ENCODE peak calls at places on chromosomes 5 and 9, in nine cellular contexts. A is colonic mucosa; B is PC-3; X is IMR-90; Z is psoas muscle; H is prostate gland; G is CD8-positive, alpha-beta T cell; C is A549; E is cardiac muscle cell. M is an unnamed sample. For H3K9me3, the result is how much of the 10 kb centered on the place peaks cover.

GRCh38 chr9:132006657-132007370 is 72.9 kb downstream of the MED27 start:
- DNase-seq in E (peak), C (no peak), B (no peak), H (peak), A (no peak), X (peak), Z (no peak), G (no peak), M (peak)

GRCh38 chr9:31304576-31304975 is 1079.9 kb upstream of the ACO1 start:
- DNase-seq in H (no peak), G (no peak), A (no peak), Z (no peak), C (no peak), B (peak), X (peak), E (peak), M (peak)

GRCh38 chr9:89372230-89372816 is 54.0 kb downstream of the SECISBP2 start:
- DNase-seq in E (no peak), H (no peak), C (no peak), B (peak), Z (no peak), G (peak), A (no peak), X (no peak), M (no peak)

GRCh38 chr9:83508072-83508471 is 30.1 kb downstream of the FRMD3 start:
- DNase-seq in C (no peak), Z (no peak), A (no peak), H (no peak), G (no peak), B (no peak), E (peak), X (no peak), M (no peak)

GRCh38 chr5:168362097-168362885 is 70.8 kb downstream of the WWC1 start:
- DNase-seq in X (no peak), G (no peak), Z (no peak), E (no peak), H (peak), B (peak), A (no peak), C (no peak), M (no peak)

GRCh38 chr5:155700333-155700732 is 626.6 kb upstream of the SGCD start:
- DNase-seq in Z (no peak), E (no peak), H (no peak), G (no peak), X (no peak), B (no peak), A (no peak), C (no peak), M (no peak)

GRCh38 chr9:133534346-133535284 is at the start of gene ADAMTSL2:
- DNase-seq in C (no peak), H (peak), Z (peak), G (peak), A (peak), E (peak), B (no peak), X (peak), M (peak)

GRCh38 chr5:10595678-10596309 is 31.9 kb downstream of the ANKRD33B start:
- DNase-seq in Z (no peak), X (peak), B (peak), H (peak), E (peak), G (no peak), A (peak), C (peak), M (peak)

GRCh38 chr9:14320272-14321245 is 6.6 kb upstream of the NFIB start:
- DNase-seq in B (peak), E (peak), Z (no peak), H (no peak), X (peak), C (peak), G (no peak), A (peak), M (peak)

GRCh38 chr9:76562511-76562911 is 103.5 kb downstream of the GCNT1 start:
- DNase-seq in A (no peak), H (no peak), G (no peak), C (no peak), X (peak), E (peak), Z (no peak), B (peak), M (peak)

GRCh38 chr5:76401801-76402250 is 1.3 kb upstream of the IQGAP2 start:
- DNase-seq in E (no peak), B (no peak), A (no peak), X (no peak), C (no peak), Z (no peak), H (no peak), G (peak), M (no peak)

GRCh38 chr5:157222506-157223230 is 42.0 kb downstream of the ITK start:
- DNase-seq in C (no peak), H (no peak), G (no peak), E (peak), Z (no peak), B (peak), A (no peak), X (peak), M (peak)

GRCh38 chr5:39587675-39588074 is 162.9 kb upstream of the DAB2 start:
- DNase-seq in B (no peak), Z (no peak), X (no peak), A (no peak), G (no peak), E (no peak), C (no peak), H (no peak), M (no peak)

GRCh38 chr5:154165886-154166285 is 24.6 kb upstream of the GALNT10 start:
- DNase-seq in C (no peak), X (no peak), B (no peak), A (no peak), G (no peak), Z (no peak), E (no peak), H (no peak), M (no peak)

GRCh38 chr5:171783051-171783450 is 2.6 kb upstream of the SMIM23 start:
- DNase-seq in Z (no peak), C (no peak), G (no peak), B (peak), E (peak), H (no peak), X (peak), A (no peak), M (peak)

GRCh38 chr5:91283899-91284298 is 99.2 kb downstream of the ARRDC3 start:
- DNase-seq in E (peak), B (peak), H (peak), C (no peak), X (peak), A (no peak), G (no peak), Z (no peak), M (peak)

GRCh38 chr5:150133581-150134197 is 22.0 kb downstream of the PDGFRB start:
- DNase-seq in H (no peak), G (no peak), Z (no peak), C (no peak), E (no peak), X (no peak), A (no peak), B (no peak), M (no peak)

GRCh38 chr5:179906294-179906794 is 1.4 kb downstream of the TBC1D9B start:
- DNase-seq in H (no peak), B (no peak), X (no peak), E (no peak), A (no peak), Z (no peak), C (no peak), G (no peak), M (no peak)

GRCh38 chr9:36486933-36487481 is 85.7 kb upstream of the MELK start:
- DNase-seq in E (peak), X (no peak), G (no peak), A (peak), Z (peak), C (no peak), H (peak), B (no peak), M (no peak)

GRCh38 chr5:42767491-42768105 is 11.0 kb downstream of the CCDC152 start:
- DNase-seq in H (no peak), A (no peak), E (peak), X (peak), C (no peak), B (peak), Z (no peak), G (no peak), M (no peak)

GRCh38 chr9:5002811-5003210 is 17.7 kb downstream of the JAK2 start:
- DNase-seq in X (peak), A (no peak), G (no peak), B (no peak), E (peak), Z (no peak), C (no peak), H (no peak), M (no peak)

GRCh38 chr5:1568201-1568979 is 44.6 kb upstream of the LPCAT1 start:
- DNase-seq in G (no peak), Z (no peak), C (no peak), X (peak), B (peak), E (peak), H (no peak), A (no peak), M (peak)

GRCh38 chr5:143664623-143665022 is 147.3 kb upstream of the HMHB1 start:
- DNase-seq in E (no peak), A (no peak), X (no peak), B (no peak), Z (no peak), C (no peak), G (no peak), H (no peak), M (no peak)

GRCh38 chr5:149284501-149284900 is 12.8 kb downstream of the AFAP1L1 start:
- DNase-seq in H (no peak), E (peak), Z (peak), A (no peak), C (no peak), G (no peak), B (no peak), X (peak), M (no peak)

GRCh38 chr5:138946241-138946623 is 71.1 kb upstream of the LRRTM2 start:
- DNase-seq in C (no peak), E (no peak), X (no peak), G (no peak), Z (no peak), H (no peak), A (no peak), B (no peak), M (no peak)

GRCh38 chr9:97529363-97530076 is 28.1 kb downstream of the TMOD1 start:
- DNase-seq in E (peak), H (no peak), A (no peak), B (peak), G (no peak), X (peak), C (peak), Z (peak), M (no peak)

GRCh38 chr5:28810751-28811136 is 1772.4 kb upstream of the CDH9 start:
- DNase-seq in A (no peak), B (peak), Z (no peak), X (no peak), E (no peak), C (no peak), H (no peak), G (no peak), M (no peak)

GRCh38 chr5:63053019-63053638 is 474.5 kb downstream of the LRRC70 start:
- DNase-seq in Z (peak), B (no peak), G (no peak), E (peak), X (no peak), A (no peak), H (no peak), C (no peak), M (no peak)

GRCh38 chr9:106799146-106799545 is 63.8 kb upstream of the ZNF462 start:
- DNase-seq in Z (no peak), G (no peak), X (peak), E (peak), B (peak), A (no peak), H (no peak), C (no peak), M (peak)

GRCh38 chr5:151274666-151275065 is 21.7 kb downstream of the GM2A start:
- DNase-seq in X (no peak), G (no peak), B (peak), Z (no peak), H (peak), E (no peak), A (no peak), C (no peak), M (no peak)

GRCh38 chr5:518721-519120 is 5.5 kb downstream of the SLC9A3 start:
- DNase-seq in A (peak), G (no peak), C (no peak), Z (no peak), B (no peak), X (no peak), H (no peak), E (no peak), M (no peak)

GRCh38 chr9:123929177-123929869 is 603 bp downstream of the DENND1A start:
- DNase-seq in Z (peak), E (no peak), X (no peak), C (no peak), H (no peak), A (peak), B (no peak), G (no peak), M (no peak)

GRCh38 chr9:107316795-107317661 is 33.9 kb downstream of the RAD23B start:
- DNase-seq in H (no peak), G (no peak), E (no peak), Z (no peak), A (no peak), X (no peak), C (no peak), B (no peak), M (no peak)

GRCh38 chr9:80320480-80320879 is 748.7 kb downstream of the TLE4 start:
- DNase-seq in H (no peak), C (no peak), E (peak), G (no peak), Z (no peak), X (no peak), A (no peak), B (no peak), M (peak)

GRCh38 chr5:159916841-159917761 is 819 bp downstream of the ADRA1B start:
- DNase-seq in E (no peak), X (no peak), G (no peak), Z (no peak), C (peak), H (no peak), B (no peak), A (no peak), M (no peak)

GRCh38 chr9:80556631-80557030 is 984.9 kb downstream of the TLE4 start:
- DNase-seq in B (peak), A (no peak), G (no peak), C (no peak), E (peak), Z (no peak), X (no peak), H (no peak), M (no peak)

GRCh38 chr9:89919171-89919681 is 314.4 kb downstream of the GADD45G start:
- DNase-seq in X (no peak), G (no peak), Z (no peak), A (peak), C (no peak), E (peak), B (no peak), H (no peak), M (no peak)

GRCh38 chr5:128799945-128800344 is 165.3 kb upstream of the SLC27A6 start:
- DNase-seq in G (no peak), E (no peak), X (no peak), H (no peak), C (no peak), B (no peak), Z (no peak), A (no peak), M (no peak)

GRCh38 chr9:111548623-111549022 is 23.6 kb downstream of the ZNF483 start:
- DNase-seq in G (no peak), Z (no peak), A (no peak), C (no peak), B (no peak), H (no peak), E (no peak), X (no peak), M (no peak)
- H3K9me3 ChIP-seq in G (under half), Z (half or more), A (under half), C (half or more), B (half or more), H (under half), E (under half), X (half or more), M (under half)

GRCh38 chr9:137014166-137014565 is 13.9 kb downstream of the ABCA2 start:
- DNase-seq in E (no peak), C (no peak), Z (no peak), X (no peak), A (no peak), B (no peak), H (no peak), G (no peak), M (no peak)
- H3K9me3 ChIP-seq in E (under half), C (under half), Z (under half), X (under half), A (under half), B (under half), H (under half), G (under half), M (under half)

GRCh38 chr5:74504463-74504862 is 136.1 kb downstream of the ENC1 start:
- DNase-seq in X (no peak), G (no peak), E (no peak), C (no peak), A (no peak), H (no peak), B (no peak), Z (no peak), M (no peak)
- H3K9me3 ChIP-seq in X (under half), G (under half), E (under half), C (under half), A (under half), H (under half), B (under half), Z (under half), M (under half)

DNA sequence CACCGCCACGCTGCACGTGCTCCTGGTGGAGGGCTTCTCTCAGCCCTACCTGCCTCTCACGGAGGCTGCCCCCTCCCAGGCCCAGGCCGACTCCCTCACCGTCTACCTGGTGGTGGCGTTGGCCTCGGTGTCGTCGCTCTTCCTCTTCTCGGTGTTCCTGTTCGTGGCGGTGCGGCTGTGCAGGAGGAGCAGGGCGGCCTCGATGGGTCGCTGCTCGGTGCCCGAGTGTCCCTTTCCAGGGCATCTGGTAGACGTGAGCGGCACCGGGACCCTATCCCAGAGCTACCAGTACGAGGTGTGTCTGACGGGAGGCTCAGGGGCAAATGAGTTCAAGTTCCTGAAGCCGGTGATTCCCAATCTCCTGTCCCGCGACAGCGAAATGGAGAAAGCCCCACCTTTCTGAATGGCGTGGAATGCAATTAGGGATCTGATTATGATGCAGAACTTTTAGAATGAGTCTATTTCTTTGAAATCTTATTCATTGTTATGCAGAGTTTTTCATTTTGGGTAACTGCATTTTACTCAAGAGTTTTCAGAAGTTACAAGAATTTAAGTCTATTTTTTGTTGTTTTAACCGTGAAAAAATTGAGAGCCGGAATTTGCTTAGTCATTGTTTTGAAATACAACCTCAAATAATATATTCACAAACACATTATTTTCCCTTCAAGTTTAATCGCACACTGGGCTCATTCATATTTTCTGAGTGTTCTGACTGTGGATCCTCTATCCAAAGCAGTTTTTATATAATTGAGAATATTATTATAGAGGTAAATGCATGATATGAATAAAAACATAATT is 8.5 kb upstream of the PCDHB15 start:
- DNase-seq in G (no peak), C (no peak), B (no peak), A (no peak), X (no peak), H (no peak), E (no peak), Z (no peak), M (no peak)
- H3K9me3 ChIP-seq in G (under half), C (under half), B (under half), A (under half), X (under half), H (under half), E (under half), Z (under half), M (under half)

DNA sequence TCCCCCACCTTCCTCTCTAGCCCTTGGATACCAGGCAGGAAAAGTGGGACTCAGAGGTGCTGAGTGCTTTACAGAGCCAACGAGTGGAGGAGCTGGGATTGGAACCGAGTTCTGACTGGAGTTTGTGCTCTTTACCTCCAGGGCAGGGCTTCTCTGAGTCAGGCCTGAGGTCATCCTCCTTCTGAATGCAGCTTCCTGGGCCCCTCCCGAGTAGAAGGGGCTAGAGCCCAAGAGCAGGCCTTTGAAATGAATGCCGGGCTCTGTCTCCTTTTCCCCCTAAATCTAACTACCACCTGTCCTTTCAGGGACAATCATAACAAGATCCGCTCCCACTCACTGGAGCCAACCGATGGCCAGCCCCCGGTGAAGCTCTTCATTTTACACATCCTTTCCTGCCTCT is 12.7 kb downstream of the PTGES start:
- DNase-seq in C (no peak), B (no peak), E (no peak), X (no peak), H (no peak), Z (no peak), G (no peak), A (no peak), M (no peak)
- H3K9me3 ChIP-seq in C (under half), B (under half), E (under half), X (under half), H (under half), Z (under half), G (under half), A (under half), M (under half)

GRCh38 chr5:12357596-12357995 is 453.4 kb upstream of the CTNND2 start:
- DNase-seq in B (no peak), H (no peak), A (no peak), X (no peak), C (no peak), G (no peak), E (no peak), Z (no peak), M (peak)

GRCh38 chr5:12354686-12355085 is 450.4 kb upstream of the CTNND2 start:
- DNase-seq in Z (no peak), G (no peak), X (no peak), E (no peak), A (no peak), B (no peak), C (no peak), H (no peak), M (no peak)

GRCh38 chr5:12358371-12359090 is 454.3 kb upstream of the CTNND2 start:
- DNase-seq in B (peak), H (no peak), A (no peak), Z (no peak), C (no peak), X (no peak), G (no peak), E (no peak), M (peak)

GRCh38 chr5:12360218-12360617 is 456.0 kb upstream of the CTNND2 start:
- DNase-seq in A (no peak), H (no peak), B (no peak), X (no peak), E (no peak), C (no peak), G (no peak), Z (no peak), M (no peak)
- H3K9me3 ChIP-seq in A (under half), H (under half), B (under half), X (under half), E (under half), C (under half), G (under half), Z (under half), M (under half)

GRCh38 chr5:124007675-124008398 is 495.9 kb downstream of the CSNK1G3 start:
- DNase-seq in A (no peak), H (no peak), X (peak), Z (no peak), C (no peak), E (peak), B (peak), G (no peak), M (peak)
- H3K9me3 ChIP-seq in A (under half), H (under half), X (under half), Z (under half), C (under half), E (under half), B (under half), G (under half), M (under half)

M was measured in astrocyte.